ENCODE peak calls at places on chromosomes 3 and 15, in five cellular contexts. K is H1, C is IMR-90, T is H9, J is neuronal stem cell. P is an unnamed sample.

GRCh38 chr3:170585937-170586310 is at the start of gene SLC7A14:
- DNase-seq in J (no peak), T (peak), C (peak), K (peak), P (no peak)

GRCh38 chr15:94443156-94443555 is 211.8 kb downstream of the MCTP2 start:
- DNase-seq in C (no peak), K (no peak), T (no peak), J (no peak), P (no peak)

GRCh38 chr3:171396048-171396447 is 64.2 kb downstream of the TNIK start:
- DNase-seq in C (peak), J (no peak), T (no peak), K (no peak), P (no peak)

GRCh38 chr3:127254730-127255129 is 33.1 kb downstream of the PRR20G start:
- DNase-seq in T (no peak), C (no peak), J (no peak), K (no peak), P (peak)

GRCh38 chr15:40310993-40311392 is 3.3 kb upstream of the PLCB2 start:
- DNase-seq in K (no peak), T (no peak), C (no peak), J (no peak), P (no peak)

GRCh38 chr3:197031315-197032285 is 2.0 kb upstream of the MELTF start:
- DNase-seq in J (no peak), T (no peak), K (no peak), C (peak), P (peak)

GRCh38 chr3:152349397-152349796 is 80.7 kb downstream of the MBNL1 start:
- DNase-seq in J (no peak), T (no peak), C (peak), K (no peak), P (no peak)

GRCh38 chr3:42713747-42714146 is 11.1 kb upstream of the HHATL start:
- DNase-seq in J (no peak), T (no peak), K (peak), C (no peak), P (no peak)

GRCh38 chr3:124998247-124998630 is 57.6 kb downstream of the HEG1 start:
- DNase-seq in C (no peak), K (no peak), T (no peak), J (no peak), P (no peak)

GRCh38 chr3:185270262-185270955 is 16.6 kb upstream of the EHHADH start:
- DNase-seq in C (peak), T (peak), J (no peak), K (peak), P (no peak)

GRCh38 chr3:42745776-42746454 is 27.1 kb downstream of the CCDC13 start:
- DNase-seq in C (no peak), K (peak), T (peak), J (no peak), P (no peak)

GRCh38 chr3:183825380-183826161 is at the start of gene MAP6D1:
- DNase-seq in J (peak), K (peak), C (peak), T (peak), P (peak)

GRCh38 chr3:38006445-38006995 is 15.9 kb downstream of the VILL start:
- DNase-seq in C (no peak), T (no peak), J (no peak), K (no peak), P (no peak)

GRCh38 chr3:133570937-133571320 is 2.6 kb upstream of the CDV3 start:
- DNase-seq in K (no peak), T (no peak), J (no peak), C (peak), P (peak)

GRCh38 chr3:118641608-118642007 is 393.0 kb downstream of the IGSF11 start:
- DNase-seq in C (no peak), T (peak), K (peak), J (peak), P (no peak)

GRCh38 chr3:86938706-86939105 is 52.2 kb downstream of the VGLL3 start:
- DNase-seq in J (no peak), T (no peak), C (peak), K (no peak), P (peak)

GRCh38 chr3:101862453-101863165 is 13.3 kb downstream of the NFKBIZ start:
- DNase-seq in J (no peak), K (no peak), T (no peak), C (peak), P (peak)

GRCh38 chr3:107690522-107691138 is 167.9 kb downstream of the BBX start:
- DNase-seq in C (peak), J (no peak), T (no peak), K (no peak), P (peak)

GRCh38 chr3:196141866-196142673 is 60.2 kb upstream of the TFRC start:
- DNase-seq in J (no peak), C (no peak), T (no peak), K (no peak), P (peak)

GRCh38 chr15:58331562-58331902 is 100.3 kb upstream of the LIPC start:
- DNase-seq in J (no peak), K (no peak), C (no peak), T (no peak), P (peak)

GRCh38 chr15:58331903-58332675 is 99.7 kb upstream of the LIPC start:
- DNase-seq in J (peak), C (peak), T (peak), K (no peak), P (peak)

GRCh38 chr15:58332676-58333400 is 99.0 kb upstream of the LIPC start:
- DNase-seq in J (no peak), C (peak), K (no peak), T (no peak), P (no peak)

GRCh38 chr15:58336161-58336560 is 95.6 kb upstream of the LIPC start:
- DNase-seq in J (no peak), T (no peak), C (no peak), K (no peak), P (no peak)

DNA sequence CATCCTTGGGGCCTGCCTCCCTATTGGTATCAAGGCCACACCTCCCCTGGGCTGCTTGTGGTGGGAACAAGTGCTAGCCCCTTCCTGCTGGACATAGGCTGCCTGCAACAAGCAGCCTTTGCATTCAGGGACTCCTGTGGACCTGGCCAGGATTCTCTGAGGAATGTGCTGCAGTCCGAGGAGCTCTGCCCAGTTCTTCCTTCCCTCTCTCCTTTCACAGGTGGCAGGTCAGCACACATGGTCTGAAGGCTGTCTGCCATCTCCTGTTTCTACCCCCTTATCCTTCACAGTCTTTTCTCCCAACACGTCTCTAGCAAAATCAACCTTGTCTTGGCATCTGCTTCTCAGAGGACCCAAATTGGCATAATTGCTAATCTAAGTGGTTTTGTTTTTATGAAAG is 97.0 kb upstream of the LIPC start:
- DNase-seq in K (no peak), T (no peak), J (no peak), C (no peak), P (no peak)
- H4K8ac ChIP-seq in K (no peak), T (no peak), J (no peak), C (peak), P (no peak)

DNA sequence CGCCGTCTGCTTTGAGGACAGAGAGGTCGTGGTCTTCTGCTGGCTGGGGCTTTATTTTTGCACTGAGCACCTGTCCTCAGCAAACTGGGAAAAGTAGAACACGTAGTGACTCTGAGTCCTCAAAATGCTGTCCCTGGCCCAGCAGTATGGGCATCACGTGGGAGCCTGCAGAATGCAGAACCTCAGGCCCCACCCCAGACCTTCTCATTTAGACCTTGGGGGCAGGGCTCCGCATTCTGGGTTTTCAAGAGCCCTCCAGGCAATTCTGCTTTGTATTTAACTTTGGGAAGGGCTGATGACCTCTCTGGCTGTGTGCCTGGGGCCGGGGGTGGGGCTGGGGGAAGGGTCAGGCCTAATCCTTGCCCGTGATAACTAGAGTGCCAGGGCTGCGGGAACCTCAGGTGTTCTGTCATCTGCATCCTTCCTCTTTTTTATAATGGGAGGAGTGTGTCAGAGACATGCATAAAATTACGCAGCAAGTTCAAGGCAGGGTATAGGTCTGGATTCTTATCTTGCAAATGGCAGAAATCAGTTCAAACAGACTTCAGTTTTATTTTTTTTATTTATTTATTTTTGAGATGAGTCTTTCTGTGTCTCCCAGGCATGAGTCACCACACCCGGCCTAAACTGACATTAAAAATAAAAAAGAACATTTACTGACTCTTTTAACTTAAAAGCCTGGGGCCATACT is 11.1 kb downstream of the SLC6A6 start:
- DNase-seq in J (no peak), T (no peak), C (peak), K (no peak), P (no peak)
- H4K8ac ChIP-seq in J (no peak), T (no peak), C (peak), K (peak), P (no peak)

GRCh38 chr3:5188419-5189405 is 1.2 kb downstream of the EDEM1 start:
- DNase-seq in C (peak), T (peak), K (peak), J (peak), P (peak)
- H4K8ac ChIP-seq in C (peak), T (no peak), K (no peak), J (no peak), P (peak)

GRCh38 chr3:161055210-161055609 is 49.9 kb downstream of the B3GALNT1 start:
- DNase-seq in K (no peak), T (no peak), C (no peak), J (no peak), P (no peak)

GRCh38 chr3:161049683-161050248 is 55.4 kb downstream of the B3GALNT1 start:
- DNase-seq in C (no peak), K (no peak), T (no peak), J (no peak), P (no peak)

GRCh38 chr3:161051856-161052255 is 53.3 kb downstream of the B3GALNT1 start:
- DNase-seq in J (no peak), T (no peak), C (no peak), K (no peak), P (no peak)

DNA sequence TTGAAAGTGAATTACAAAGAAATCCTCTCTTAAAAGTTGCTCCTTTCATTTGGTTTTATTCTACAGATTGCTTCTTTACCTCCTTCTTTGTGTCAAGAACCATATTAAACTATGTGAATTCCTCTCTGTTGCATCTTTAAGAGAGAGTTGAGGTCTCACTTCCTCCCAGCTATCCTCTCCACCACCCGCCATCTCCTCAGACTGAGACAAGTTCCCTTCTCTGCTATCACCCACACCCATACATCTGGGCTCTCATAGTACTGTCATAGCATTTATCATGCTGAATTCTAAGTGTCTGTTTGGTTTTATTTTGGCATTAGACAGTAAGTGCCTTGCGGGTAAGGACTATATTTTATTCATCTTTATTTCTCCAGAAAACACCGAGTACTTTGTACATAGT is 54.2 kb downstream of the B3GALNT1 start:
- DNase-seq in T (no peak), K (no peak), J (no peak), C (no peak), P (no peak)
- H4K8ac ChIP-seq in T (no peak), K (no peak), J (no peak), C (no peak), P (no peak)